ENCODE peak calls at places on chromosome 2, in seven cellular contexts. N, X, O, D, R, F and P are unnamed samples.

GRCh38 chr2:173785813-173786212 is 179.4 kb downstream of the SP3 start:
- DNase-seq in F (no peak), R (no peak), N (no peak), D (no peak), X (no peak), O (no peak), P (no peak)

GRCh38 chr2:68469935-68470334 is 2.5 kb downstream of the APLF start:
- DNase-seq in N (peak; percentile 22), D (no peak), F (no peak), O (no peak), X (no peak), R (no peak), P (no peak)

GRCh38 chr2:174546519-174547506 is 50.8 kb downstream of the WIPF1 start:
- DNase-seq in X (no peak), F (peak; percentile 46), N (peak; percentile 40), R (no peak), D (peak; percentile 27), O (no peak), P (no peak)

GRCh38 chr2:112693596-112693995 is 27.2 kb upstream of the NT5DC4 start:
- DNase-seq in D (no peak), N (no peak), X (no peak), O (no peak), F (no peak), R (no peak), P (no peak)

GRCh38 chr2:186697536-186697935 is 3.7 kb downstream of the FAM171B start:
- DNase-seq in F (no peak), O (no peak), D (no peak), N (no peak), R (no peak), X (no peak), P (no peak)

GRCh38 chr2:15262792-15263191 is 298.3 kb downstream of the NBAS start:
- DNase-seq in R (no peak), X (no peak), N (no peak), D (no peak), F (no peak), O (no peak), P (no peak)

GRCh38 chr2:168254158-168254935 is 7.0 kb upstream of the STK39 start:
- DNase-seq in R (no peak), D (no peak), O (no peak), F (no peak), N (no peak), X (no peak), P (no peak)

GRCh38 chr2:56812432-56812831 is 628.6 kb downstream of the CCDC85A start:
- DNase-seq in D (no peak), O (no peak), R (no peak), N (no peak), X (no peak), F (no peak), P (no peak)

GRCh38 chr2:226660524-226660923 is 139.1 kb downstream of the IRS1 start:
- DNase-seq in X (no peak), R (no peak), F (no peak), D (no peak), O (no peak), N (peak; percentile 95), P (peak; percentile 58)

GRCh38 chr2:129901754-129902415 is 77.6 kb upstream of the RAB6C start:
- DNase-seq in D (no peak), X (no peak), F (no peak), O (no peak), R (no peak), N (no peak), P (no peak)

GRCh38 chr2:16368328-16368727 is 297.3 kb downstream of the CYRIA start:
- DNase-seq in X (no peak), D (no peak), N (no peak), O (no peak), F (no peak), R (no peak), P (no peak)

GRCh38 chr2:45714679-45715078 is 63.2 kb downstream of the PRKCE start:
- DNase-seq in F (no peak), R (no peak), X (no peak), N (no peak), O (no peak), D (no peak), P (no peak)

GRCh38 chr2:42168459-42169099 is 574 bp upstream of the EML4 start:
- DNase-seq in O (no peak), F (no peak), R (no peak), D (no peak), N (no peak), X (no peak), P (no peak)

GRCh38 chr2:223941579-223942277 is 3.4 kb downstream of the WDFY1 start:
- DNase-seq in D (no peak), N (peak; percentile 54), X (no peak), F (no peak), O (no peak), R (no peak), P (no peak)

GRCh38 chr2:187360286-187360685 is 87.8 kb downstream of the CALCRL start:
- DNase-seq in N (peak; percentile 73), D (no peak), X (no peak), F (no peak), O (no peak), R (no peak), P (no peak)

GRCh38 chr2:3770724-3771415 is 67.5 kb downstream of the DCDC2C start:
- DNase-seq in F (no peak), O (no peak), D (no peak), N (no peak), R (no peak), X (no peak), P (no peak)

GRCh38 chr2:54233832-54234649 is 22.0 kb downstream of the TSPYL6 start:
- DNase-seq in F (no peak), D (no peak), N (no peak), X (no peak), R (no peak), O (no peak), P (no peak)

GRCh38 chr2:72827999-72828646 is 2.3 kb upstream of the EXOC6B start:
- DNase-seq in O (no peak), N (peak; percentile 30), R (no peak), X (no peak), F (no peak), D (no peak), P (no peak)

GRCh38 chr2:162318280-162319222 is at the start of gene IFIH1:
- DNase-seq in N (peak; percentile 94), F (peak; percentile 71), X (peak; percentile 48), R (peak; percentile 81), O (peak; percentile 51), D (peak; percentile 76), P (peak; percentile 91)

GRCh38 chr2:165827219-165827920 is 33.3 kb upstream of the GALNT3 start:
- DNase-seq in F (no peak), O (no peak), N (no peak), R (no peak), X (no peak), D (no peak), P (no peak)

GRCh38 chr2:16093639-16094447 is 153.5 kb downstream of the MYCN start:
- DNase-seq in N (no peak), F (no peak), O (no peak), X (no peak), D (no peak), R (no peak), P (no peak)

GRCh38 chr2:36031476-36031875 is 324.1 kb upstream of the CRIM1 start:
- DNase-seq in D (no peak), F (no peak), X (no peak), R (no peak), N (no peak), O (no peak), P (no peak)

GRCh38 chr2:7379799-7380198 is 462.6 kb downstream of the RNF144A start:
- DNase-seq in O (no peak), X (no peak), F (no peak), R (no peak), D (no peak), N (peak; percentile 27), P (no peak)

GRCh38 chr2:148866091-148866490 is 8.9 kb upstream of the KIF5C start:
- DNase-seq in F (no peak), N (no peak), R (no peak), X (no peak), D (no peak), O (no peak), P (no peak)

GRCh38 chr2:169583494-169583893 is 657 bp upstream of the PPIG start:
- DNase-seq in F (no peak), O (no peak), N (no peak), R (no peak), X (no peak), D (no peak), P (no peak)

GRCh38 chr2:36769106-36769505 is 72.6 kb downstream of the VIT start:
- DNase-seq in R (no peak), D (no peak), F (no peak), X (no peak), O (no peak), N (no peak), P (no peak)

GRCh38 chr2:187213788-187214187 is 234.3 kb downstream of the CALCRL start:
- DNase-seq in F (no peak), D (no peak), O (no peak), N (no peak), X (no peak), R (no peak), P (no peak)

GRCh38 chr2:30930716-30931115 is 123.5 kb upstream of the CAPN13 start:
- DNase-seq in O (no peak), R (no peak), F (no peak), N (no peak), X (no peak), D (no peak), P (no peak)

GRCh38 chr2:209499071-209499470 is 75.2 kb downstream of the MAP2 start:
- DNase-seq in D (no peak), N (peak; percentile 16), O (no peak), X (no peak), F (no peak), R (no peak), P (no peak)

GRCh38 chr2:171669121-171669520 is 18.1 kb upstream of the DYNC1I2 start:
- DNase-seq in O (no peak), X (no peak), F (no peak), R (no peak), N (no peak), D (no peak), P (no peak)

GRCh38 chr2:119425119-119425405 is 6.6 kb upstream of the TMEM37 start:
- DNase-seq in R (no peak), D (no peak), X (no peak), F (no peak), O (no peak), N (no peak), P (no peak)

GRCh38 chr2:194116861-194117260 is 1540.2 kb upstream of the SLC39A10 start:
- DNase-seq in N (no peak), O (no peak), F (no peak), X (no peak), R (no peak), D (no peak), P (no peak)

GRCh38 chr2:16774091-16774490 is 108.5 kb upstream of the CYRIA start:
- DNase-seq in D (no peak), F (no peak), O (no peak), R (no peak), X (no peak), N (peak; percentile 39), P (no peak)

GRCh38 chr2:177193240-177193639 is 19.4 kb upstream of the HNRNPA3 start:
- DNase-seq in R (no peak), X (no peak), D (no peak), N (no peak), F (no peak), O (no peak), P (no peak)

GRCh38 chr2:154125900-154126299 is 254.2 kb downstream of the GALNT13 start:
- DNase-seq in N (peak; percentile 15), R (no peak), X (no peak), O (no peak), D (no peak), F (no peak), P (no peak)

GRCh38 chr2:109057686-109058085 is 68.7 kb upstream of the EDAR start:
- DNase-seq in R (no peak), F (no peak), O (no peak), X (no peak), D (no peak), N (no peak), P (no peak)